ENCODE peak calls at places on chromosomes 1 and 21, in six cellular contexts. D, C, H, U, B and W are unnamed samples.

GRCh38 chr1:4029376-4029775 is 129.3 kb upstream of the C1orf174 start:
- DNase-seq in D (no peak), C (no peak), H (no peak), U (no peak), B (no peak), W (no peak)

GRCh38 chr1:223189903-223190724 is 47.1 kb upstream of the TLR5 start:
- DNase-seq in D (peak), C (no peak), H (peak), U (peak), B (peak), W (no peak)

GRCh38 chr1:38018864-38019343 is 6.4 kb downstream of the UTP11 start:
- DNase-seq in D (no peak), C (no peak), H (no peak), U (no peak), B (no peak), W (no peak)

GRCh38 chr21:25307489-25307888 is 299.8 kb downstream of the MRPL39 start:
- DNase-seq in D (no peak), C (no peak), H (no peak), U (no peak), B (peak), W (peak)

GRCh38 chr1:226181996-226182714 is 4.4 kb downstream of the ACBD3 start:
- DNase-seq in D (peak), C (no peak), H (no peak), U (peak), B (peak), W (no peak)

GRCh38 chr1:68372487-68372886 is 77.3 kb downstream of the RPE65 start:
- DNase-seq in D (no peak), C (no peak), H (no peak), U (peak), B (no peak), W (no peak)

GRCh38 chr1:113021430-113022085 is 51.4 kb upstream of the LRIG2 start:
- DNase-seq in D (peak), C (no peak), H (no peak), U (no peak), B (peak), W (no peak)

GRCh38 chr1:48073773-48074172 is 76.6 kb upstream of the TRABD2B start:
- DNase-seq in D (no peak), C (no peak), H (no peak), U (peak), B (no peak), W (no peak)

GRCh38 chr1:225425211-225425786 is 2.5 kb downstream of the LBR start:
- DNase-seq in D (peak), C (no peak), H (no peak), U (peak), B (peak), W (no peak)

GRCh38 chr1:176843352-176844297 is 320.9 kb downstream of the ASTN1 start:
- DNase-seq in D (peak), C (no peak), H (no peak), U (peak), B (peak), W (peak)

GRCh38 chr1:19113362-19114092 is 96.5 kb downstream of the UBR4 start:
- DNase-seq in D (peak), C (no peak), H (no peak), U (peak), B (peak), W (no peak)

GRCh38 chr1:96361251-96361856 is 360.2 kb upstream of the PTBP2 start:
- DNase-seq in D (no peak), C (no peak), H (no peak), U (no peak), B (no peak), W (no peak)

GRCh38 chr1:98119793-98120192 is 199.0 kb upstream of the DPYD start:
- DNase-seq in D (peak), C (no peak), H (no peak), U (peak), B (peak), W (no peak)

GRCh38 chr1:151720974-151721787 is at the start of gene RIIAD1:
- DNase-seq in D (no peak), C (no peak), H (peak), U (peak), B (peak), W (no peak)

GRCh38 chr1:58754683-58755467 is 29.0 kb downstream of the JUN start:
- DNase-seq in D (no peak), C (no peak), H (no peak), U (no peak), B (no peak), W (no peak)

GRCh38 chr1:28236656-28237331 is 870 bp downstream of the ATP5IF1 start:
- DNase-seq in D (no peak), C (no peak), H (no peak), U (no peak), B (no peak), W (no peak)

GRCh38 chr1:42240964-42241755 is 76.6 kb upstream of the GUCA2A start:
- DNase-seq in D (peak), C (no peak), H (no peak), U (no peak), B (no peak), W (no peak)

GRCh38 chr1:186183970-186184628 is 191.0 kb downstream of the TPR start:
- DNase-seq in D (no peak), C (no peak), H (no peak), U (no peak), B (no peak), W (no peak)

GRCh38 chr1:58815069-58815679 is 31.3 kb upstream of the JUN start:
- DNase-seq in D (peak), C (peak), H (peak), U (peak), B (peak), W (peak)

GRCh38 chr1:230550428-230550827 is 91.9 kb upstream of the COG2 start:
- DNase-seq in D (peak), C (no peak), H (no peak), U (no peak), B (peak), W (no peak)

GRCh38 chr1:110426854-110427253 is 19.4 kb upstream of the LAMTOR5 start:
- DNase-seq in D (no peak), C (no peak), H (no peak), U (no peak), B (no peak), W (no peak)

GRCh38 chr1:20829531-20829930 is 42.4 kb upstream of the HP1BP3 start:
- DNase-seq in D (no peak), C (no peak), H (no peak), U (no peak), B (no peak), W (no peak)

GRCh38 chr1:44151808-44152207 is 10.4 kb upstream of the KLF18 start:
- DNase-seq in D (no peak), C (no peak), H (no peak), U (no peak), B (no peak), W (no peak)

GRCh38 chr1:65170511-65171142 is 22.6 kb downstream of the AK4 start:
- DNase-seq in D (no peak), C (no peak), H (no peak), U (no peak), B (no peak), W (no peak)

GRCh38 chr1:26170472-26170821 is 739 bp downstream of the ZNF593 start:
- DNase-seq in D (no peak), C (no peak), H (no peak), U (no peak), B (no peak), W (no peak)

GRCh38 chr1:213989071-213989739 is 1.4 kb downstream of the PROX1 start:
- DNase-seq in D (no peak), C (no peak), H (no peak), U (peak), B (no peak), W (no peak)

GRCh38 chr21:41482980-41483379 is 25.0 kb downstream of the TMPRSS2 start:
- DNase-seq in D (no peak), C (no peak), H (no peak), U (no peak), B (no peak), W (no peak)

GRCh38 chr1:59692591-59692990 is 122.2 kb upstream of the HOOK1 start:
- DNase-seq in D (no peak), C (no peak), H (no peak), U (no peak), B (no peak), W (peak)

GRCh38 chr21:31172328-31172727 is 134.1 kb upstream of the KRTAP19-8 start:
- DNase-seq in D (no peak), C (no peak), H (no peak), U (peak), B (no peak), W (no peak)

GRCh38 chr1:81144240-81144639 is 656.5 kb upstream of the ADGRL2 start:
- DNase-seq in D (no peak), C (no peak), H (no peak), U (no peak), B (no peak), W (no peak)

DNA sequence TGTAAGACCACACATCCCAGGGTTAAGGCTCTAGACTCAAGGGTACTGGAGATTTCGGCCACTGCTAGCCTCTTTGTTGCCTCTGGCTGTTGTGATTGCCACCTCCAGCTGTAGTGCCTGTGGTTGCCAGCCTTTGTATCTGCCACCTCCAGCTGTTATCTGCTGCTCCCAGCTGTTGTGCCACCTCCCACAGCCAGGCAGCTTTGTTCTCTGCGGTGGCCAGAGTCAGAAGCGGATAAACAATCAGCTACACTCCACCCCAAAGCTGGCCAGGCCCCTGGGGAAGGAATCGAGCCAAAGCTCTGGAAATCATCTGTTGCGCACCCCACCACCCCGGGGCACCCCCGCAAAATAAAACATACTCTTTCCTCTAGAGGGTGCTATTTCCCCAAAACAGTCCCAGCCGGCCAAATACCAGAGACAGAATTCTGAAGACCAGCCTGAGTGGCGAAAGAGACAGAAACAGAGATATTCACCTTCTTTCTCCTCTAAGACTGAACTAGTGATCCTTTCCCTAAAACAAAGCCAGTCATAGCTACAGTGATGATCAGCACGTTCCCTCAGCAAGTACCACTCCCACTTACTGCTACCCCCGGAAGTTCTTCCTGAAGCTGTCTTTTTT is 14.8 kb upstream of the PIGM start:
- DNase-seq in D (peak), C (peak), H (no peak), U (peak), B (peak), W (no peak)
- TF ChIP-seq CTCF in D (peak), C (peak), H (peak), U (peak), B (peak), W (peak)

GRCh38 chr1:21939650-21940374 is 2.7 kb upstream of the HSPG2 start:
- DNase-seq in D (peak), C (peak), H (no peak), U (no peak), B (peak), W (peak)
- H3K27ac ChIP-seq in D (peak), C (peak), H (no peak), U (no peak), B (peak), W (peak)

GRCh38 chr21:33374874-33375644 is 28.2 kb upstream of the IFNGR2 start:
- DNase-seq in D (no peak), C (no peak), H (no peak), U (no peak), B (no peak), W (no peak)
- TF ChIP-seq CTCF in D (no peak), C (no peak), H (peak), U (peak), B (no peak), W (no peak)

GRCh38 chr1:9890224-9890731 is 19.8 kb downstream of the CTNNBIP1 start:
- DNase-seq in D (peak), C (no peak), H (no peak), U (no peak), B (peak), W (peak)

GRCh38 chr1:9887070-9887469 is 23.0 kb downstream of the CTNNBIP1 start:
- DNase-seq in D (no peak), C (no peak), H (no peak), U (no peak), B (no peak), W (no peak)

GRCh38 chr1:9888886-9889285 is 21.2 kb downstream of the CTNNBIP1 start:
- DNase-seq in D (peak), C (no peak), H (no peak), U (no peak), B (no peak), W (no peak)

GRCh38 chr1:9891207-9891606 is 18.9 kb downstream of the CTNNBIP1 start:
- DNase-seq in D (peak), C (no peak), H (no peak), U (no peak), B (peak), W (no peak)

DNA sequence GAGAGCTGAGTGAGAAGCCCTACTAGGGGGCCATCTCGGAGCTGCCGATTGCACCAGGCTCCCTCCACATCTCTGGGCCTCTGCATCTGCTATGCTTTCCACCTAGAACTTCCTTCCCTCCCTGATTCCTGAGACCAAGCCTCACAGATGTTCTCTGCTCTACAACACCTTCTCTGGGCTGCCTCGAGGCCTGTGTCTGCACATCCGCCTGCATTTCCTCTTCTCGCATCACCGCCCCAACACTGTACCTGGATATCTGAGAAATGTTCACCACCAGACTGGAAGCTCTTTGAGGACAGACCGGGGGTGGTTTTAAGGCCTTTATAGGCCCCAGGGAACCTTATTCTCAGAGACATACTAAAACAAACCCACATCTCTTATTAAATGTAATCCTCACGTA is 20.7 kb downstream of the CTNNBIP1 start:
- DNase-seq in D (no peak), C (no peak), H (no peak), U (no peak), B (no peak), W (no peak)
- H3K27ac ChIP-seq in D (no peak), C (peak), H (no peak), U (no peak), B (peak), W (peak)

GRCh38 chr1:67214420-67215174 is 48.3 kb downstream of the IL23R start:
- DNase-seq in D (peak), C (no peak), H (peak), U (peak), B (peak), W (no peak)

GRCh38 chr1:67213164-67213563 is 46.9 kb downstream of the IL23R start:
- DNase-seq in D (no peak), C (no peak), H (no peak), U (peak), B (peak), W (no peak)

GRCh38 chr1:67208217-67208616 is 42.0 kb downstream of the IL23R start:
- DNase-seq in D (no peak), C (no peak), H (no peak), U (no peak), B (no peak), W (no peak)

GRCh38 chr1:67213948-67214347 is 47.7 kb downstream of the IL23R start:
- DNase-seq in D (no peak), C (no peak), H (no peak), U (no peak), B (no peak), W (no peak)

DNA sequence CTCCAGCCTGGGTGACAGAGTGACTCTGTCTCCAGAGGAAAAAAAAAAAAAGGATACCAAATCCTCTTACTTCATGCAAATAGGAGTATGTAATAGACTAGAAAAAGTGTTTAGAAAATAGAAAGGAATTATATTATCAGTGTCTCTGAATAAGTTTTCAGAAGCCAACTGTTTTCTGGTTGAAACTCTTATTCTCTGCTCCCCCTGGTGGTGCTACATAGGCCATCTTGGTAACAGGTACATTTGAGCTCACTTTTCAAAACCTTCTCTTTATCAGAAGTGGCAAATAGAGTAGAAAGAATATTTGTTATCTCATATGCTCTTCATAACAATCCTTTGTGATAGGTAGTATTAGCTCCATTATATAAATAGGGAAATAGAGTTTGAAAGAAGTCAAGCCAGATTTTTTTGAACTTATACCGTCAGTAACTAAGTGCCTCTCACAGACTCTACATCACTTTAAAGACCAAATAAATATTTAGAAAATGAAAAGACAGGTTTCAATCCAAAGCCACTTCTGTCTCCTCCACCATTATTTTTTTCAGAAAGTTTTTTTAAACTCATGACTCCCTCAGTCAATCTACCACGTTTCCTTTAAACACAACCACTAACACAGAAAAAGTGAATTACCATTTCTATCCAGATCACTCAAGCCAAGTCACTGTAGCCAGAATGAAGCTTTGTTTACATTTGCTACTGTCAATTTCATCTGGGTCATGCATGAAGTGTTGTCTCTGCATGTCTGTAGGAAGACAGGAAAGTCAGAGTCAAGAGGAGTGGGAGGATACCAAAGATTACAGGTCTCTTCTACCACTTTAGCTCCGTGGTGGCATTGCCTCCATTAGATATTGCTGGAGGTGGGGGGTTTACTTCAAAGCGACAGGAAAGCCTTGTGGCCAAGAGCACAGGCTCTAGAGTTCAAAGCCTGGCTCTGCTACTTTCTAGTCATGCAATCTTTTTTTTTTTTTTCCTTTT is 45.6 kb downstream of the IL23R start:
- DNase-seq in D (no peak), C (no peak), H (peak), U (peak), B (peak), W (no peak)
- TF ChIP-seq CTCF in D (peak), C (peak), H (peak), U (peak), B (peak), W (peak)

GRCh38 chr1:32205401-32206370 is at the start of gene IQCC:
- DNase-seq in D (peak), C (peak), H (peak), U (peak), B (peak), W (no peak)
- H3K27ac ChIP-seq in D (peak), C (peak), H (peak), U (peak), B (peak), W (peak)

GRCh38 chr1:190633488-190633887 is 155.8 kb upstream of the BRINP3 start:
- DNase-seq in D (no peak), C (no peak), H (no peak), U (peak), B (no peak), W (no peak)
- TF ChIP-seq CTCF in D (no peak), C (no peak), H (no peak), U (peak), B (no peak), W (no peak)

DNA sequence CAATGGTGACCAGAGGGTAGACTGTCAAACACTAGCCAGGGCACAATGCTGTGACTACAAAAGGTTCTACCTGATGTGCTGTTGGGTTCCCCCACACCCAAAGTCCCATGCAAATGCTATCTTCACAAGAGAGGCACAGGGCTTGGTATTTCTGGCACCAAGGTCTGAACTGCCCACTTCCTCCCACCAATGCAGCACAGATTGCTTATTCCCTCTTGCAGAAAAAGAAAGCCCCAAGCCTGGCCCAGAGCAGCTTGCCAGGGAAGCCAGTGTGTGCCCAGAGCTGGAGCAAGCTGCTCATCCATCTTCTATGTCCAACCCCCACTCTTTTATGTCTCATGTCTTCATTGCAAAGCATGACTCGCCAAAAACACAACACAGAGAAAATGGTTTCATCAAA is 149.4 kb upstream of the CAMK1G start:
- DNase-seq in D (peak), C (no peak), H (no peak), U (no peak), B (peak), W (no peak)
- H3K27ac ChIP-seq in D (peak), C (no peak), H (no peak), U (no peak), B (peak), W (no peak)

DNA sequence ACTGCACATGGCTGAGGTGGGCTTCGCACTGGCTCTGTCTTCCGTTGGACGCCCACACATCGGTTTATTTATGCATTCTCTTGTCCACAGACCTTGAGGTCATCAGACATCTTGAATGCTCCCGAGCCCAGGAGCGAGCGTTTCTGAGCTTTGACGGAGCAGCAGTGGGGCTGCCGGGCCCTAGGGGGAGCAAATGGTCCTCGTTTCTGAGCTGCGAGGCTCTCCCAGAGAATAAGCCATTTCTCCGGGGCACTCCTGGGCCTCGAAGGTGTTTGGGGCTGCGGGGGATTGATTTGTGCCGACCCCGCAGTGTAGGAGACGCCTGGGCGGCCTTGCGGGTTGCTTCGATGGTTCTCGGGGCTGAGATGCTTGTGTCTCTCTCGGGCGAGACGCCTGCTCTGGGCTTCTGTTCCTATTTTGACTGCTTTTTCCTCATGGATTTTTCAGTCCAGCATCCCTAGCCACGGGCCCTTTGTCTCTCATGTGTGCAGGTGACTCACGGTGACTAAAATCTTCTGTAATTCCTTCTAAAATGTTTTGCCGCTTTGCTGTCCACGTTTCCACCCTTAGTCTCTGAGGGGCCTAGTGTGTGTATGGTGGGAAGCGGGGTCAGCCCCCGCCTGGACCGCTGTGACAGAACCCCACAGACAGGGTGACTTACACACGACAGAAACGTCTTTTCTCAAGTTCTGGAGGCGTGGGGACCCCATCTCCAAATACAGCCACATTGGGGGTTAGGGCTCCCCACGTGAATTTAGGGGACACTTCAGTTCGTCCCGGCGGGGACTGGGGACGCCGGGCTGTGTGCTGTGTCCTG is 62.1 kb downstream of the FAAP20 start:
- DNase-seq in D (peak), C (no peak), H (no peak), U (peak), B (peak), W (no peak)
- TF ChIP-seq CTCF in D (peak), C (no peak), H (no peak), U (peak), B (no peak), W (peak)